ENCODE peak calls at places on chromosomes 2 and 18, in six cellular contexts. L, B, I, R, J and O are unnamed samples.

GRCh38 chr18:3233433-3234168 is 13.8 kb upstream of the MYOM1 start:
- DNase-seq in J (no peak), B (no peak), I (no peak), L (no peak), R (no peak), O (no peak)

GRCh38 chr2:30915485-30915884 is 108.2 kb upstream of the CAPN13 start:
- DNase-seq in L (no peak), J (no peak), R (no peak), B (peak), I (no peak), O (no peak)

GRCh38 chr2:200797242-200797770 is 14.4 kb upstream of the BZW1 start:
- DNase-seq in I (peak), B (no peak), L (no peak), J (no peak), R (peak), O (no peak)

GRCh38 chr2:120834206-120834605 is 98.5 kb downstream of the GLI2 start:
- DNase-seq in J (no peak), I (no peak), B (no peak), R (no peak), L (no peak), O (no peak)

GRCh38 chr2:158953926-158954763 is 14.3 kb upstream of the TANC1 start:
- DNase-seq in J (peak), I (peak), R (peak), B (no peak), L (no peak), O (peak)

GRCh38 chr2:62216616-62217015 is 20.7 kb downstream of the B3GNT2 start:
- DNase-seq in B (no peak), L (no peak), I (peak), J (no peak), R (peak), O (no peak)

GRCh38 chr2:10240161-10240681 is 62.5 kb upstream of the HPCAL1 start:
- DNase-seq in B (no peak), R (no peak), L (no peak), I (no peak), J (no peak), O (no peak)

GRCh38 chr2:67515021-67515420 is 117.9 kb downstream of the ETAA1 start:
- DNase-seq in B (no peak), J (no peak), L (no peak), I (no peak), R (no peak), O (no peak)

GRCh38 chr2:197159681-197160211 is 150.8 kb downstream of the ANKRD44 start:
- DNase-seq in I (no peak), R (peak), J (no peak), L (no peak), B (no peak), O (no peak)

GRCh38 chr2:25926913-25927312 is 48.6 kb upstream of the ASXL2 start:
- DNase-seq in J (no peak), B (no peak), R (no peak), I (no peak), L (no peak), O (no peak)

GRCh38 chr18:31046916-31047315 is 4.4 kb upstream of the DSC3 start:
- DNase-seq in J (no peak), R (no peak), L (no peak), B (no peak), I (no peak), O (no peak)

GRCh38 chr2:74768401-74768914 is 65.5 kb upstream of the HK2 start:
- DNase-seq in B (no peak), R (peak), J (no peak), L (no peak), I (no peak), O (no peak)

GRCh38 chr18:13136056-13136688 is 82.4 kb upstream of the LDLRAD4 start:
- DNase-seq in B (peak), L (no peak), R (peak), J (no peak), I (no peak), O (no peak)

GRCh38 chr2:188884051-188884450 is 90.1 kb upstream of the COL3A1 start:
- DNase-seq in B (no peak), I (no peak), L (no peak), J (no peak), R (peak), O (no peak)

GRCh38 chr2:121387591-121388325 is 102.8 kb upstream of the TFCP2L1 start:
- DNase-seq in B (no peak), R (no peak), J (no peak), I (no peak), L (no peak), O (no peak)

GRCh38 chr2:95053543-95053942 is 28.0 kb downstream of the MAL start:
- DNase-seq in R (no peak), B (no peak), J (no peak), I (no peak), L (no peak), O (no peak)

GRCh38 chr18:2223394-2223793 is 347.9 kb downstream of the METTL4 start:
- DNase-seq in R (peak), L (no peak), B (peak), J (no peak), I (no peak), O (no peak)

GRCh38 chr18:79903071-79903635 is 48.3 kb downstream of the SLC66A2 start:
- DNase-seq in L (no peak), R (no peak), J (no peak), I (no peak), B (no peak), O (no peak)

GRCh38 chr18:29430416-29430815 is 1253.5 kb upstream of the CDH2 start:
- DNase-seq in B (no peak), J (no peak), I (no peak), R (peak), L (no peak), O (no peak)

GRCh38 chr2:37786854-37787253 is 115.4 kb upstream of the CDC42EP3 start:
- DNase-seq in I (no peak), L (no peak), J (no peak), B (no peak), R (no peak), O (no peak)

GRCh38 chr18:54806526-54806925 is 21.8 kb upstream of the RAB27B start:
- DNase-seq in R (peak), L (no peak), B (no peak), I (no peak), J (no peak), O (no peak)

GRCh38 chr18:43680096-43680495 is 402.8 kb upstream of the SYT4 start:
- DNase-seq in J (no peak), I (no peak), B (no peak), L (no peak), R (no peak), O (no peak)

GRCh38 chr2:15797231-15797945 is 143.0 kb upstream of the MYCN start:
- DNase-seq in L (no peak), J (no peak), I (no peak), R (no peak), B (peak), O (no peak)

GRCh38 chr18:11002277-11002676 is 147.1 kb downstream of the PIEZO2 start:
- DNase-seq in B (no peak), J (no peak), L (no peak), R (no peak), I (no peak), O (no peak)

GRCh38 chr18:2898131-2898640 is 51.4 kb downstream of the EMILIN2 start:
- DNase-seq in R (no peak), B (no peak), L (no peak), I (no peak), J (no peak), O (no peak)

GRCh38 chr18:8978394-8978793 is 124.1 kb upstream of the NDUFV2 start:
- DNase-seq in J (peak), B (no peak), R (no peak), L (no peak), I (no peak), O (no peak)

GRCh38 chr18:8977166-8977565 is 125.3 kb upstream of the NDUFV2 start:
- DNase-seq in I (no peak), J (no peak), L (no peak), B (no peak), R (no peak), O (no peak)

GRCh38 chr18:8975624-8976023 is 126.9 kb upstream of the NDUFV2 start:
- DNase-seq in R (no peak), J (peak), I (no peak), L (no peak), B (no peak), O (no peak)

GRCh38 chr18:8977701-8978100 is 124.8 kb upstream of the NDUFV2 start:
- DNase-seq in R (no peak), B (no peak), I (no peak), J (no peak), L (no peak), O (no peak)

GRCh38 chr18:8976606-8977005 is 125.9 kb upstream of the NDUFV2 start:
- DNase-seq in R (no peak), J (no peak), L (no peak), B (no peak), I (no peak), O (no peak)
- H3K4me3 ChIP-seq in R (no peak), J (no peak), L (no peak), B (no peak), I (no peak), O (no peak)

GRCh38 chr2:233063269-233063975 is 3.3 kb downstream of the INPP5D start:
- DNase-seq in I (no peak), J (peak), L (peak), B (peak), R (no peak), O (peak)
- H3K4me3 ChIP-seq in I (no peak), J (peak), L (peak), B (no peak), R (no peak), O (no peak)

GRCh38 chr2:177258059-177258458 is 6.5 kb downstream of the NFE2L2 start:
- DNase-seq in B (no peak), R (no peak), L (no peak), J (no peak), I (no peak), O (no peak)
- H3K4me3 ChIP-seq in B (no peak), R (no peak), L (no peak), J (no peak), I (no peak), O (no peak)

GRCh38 chr2:186599186-186599778 is 9.4 kb downstream of the ITGAV start:
- DNase-seq in R (no peak), I (no peak), B (no peak), J (no peak), L (no peak), O (no peak)

GRCh38 chr2:186590538-186591441 is 934 bp downstream of the ITGAV start:
- DNase-seq in I (peak), R (peak), B (peak), J (peak), L (no peak), O (no peak)

GRCh38 chr2:186594001-186594722 is 4.3 kb downstream of the ITGAV start:
- DNase-seq in B (no peak), R (no peak), J (no peak), I (no peak), L (no peak), O (no peak)

GRCh38 chr2:186592137-186592875 is 2.5 kb downstream of the ITGAV start:
- DNase-seq in I (no peak), R (no peak), J (no peak), L (no peak), B (no peak), O (no peak)

GRCh38 chr2:186595219-186595618 is 5.4 kb downstream of the ITGAV start:
- DNase-seq in B (no peak), I (peak), L (no peak), J (no peak), R (peak), O (no peak)
- H3K4me3 ChIP-seq in B (peak), I (no peak), L (no peak), J (no peak), R (no peak), O (no peak)

DNA sequence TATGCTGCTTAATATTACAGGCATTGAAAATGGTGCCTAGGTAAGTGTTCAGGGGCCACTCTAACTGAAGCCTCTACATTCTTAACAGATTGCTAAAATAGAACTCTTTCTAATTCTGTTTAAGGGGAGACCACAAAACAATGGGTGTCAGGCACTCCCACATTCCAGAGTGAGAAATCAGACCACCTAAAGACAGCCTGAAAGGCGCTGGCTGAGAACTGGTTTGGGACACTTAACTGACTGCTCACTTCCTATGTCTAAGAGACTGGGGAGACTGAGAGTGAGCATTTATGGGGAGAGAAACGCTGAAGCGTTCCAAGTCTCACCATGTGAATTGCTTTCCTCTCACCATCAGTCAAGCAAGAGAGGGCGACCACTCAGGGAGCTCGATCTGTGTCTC is 108.8 kb upstream of the ITGB6 start:
- DNase-seq in B (no peak), I (no peak), L (no peak), R (peak), J (no peak), O (no peak)
- H3K4me3 ChIP-seq in B (no peak), I (no peak), L (no peak), R (no peak), J (no peak), O (no peak)

DNA sequence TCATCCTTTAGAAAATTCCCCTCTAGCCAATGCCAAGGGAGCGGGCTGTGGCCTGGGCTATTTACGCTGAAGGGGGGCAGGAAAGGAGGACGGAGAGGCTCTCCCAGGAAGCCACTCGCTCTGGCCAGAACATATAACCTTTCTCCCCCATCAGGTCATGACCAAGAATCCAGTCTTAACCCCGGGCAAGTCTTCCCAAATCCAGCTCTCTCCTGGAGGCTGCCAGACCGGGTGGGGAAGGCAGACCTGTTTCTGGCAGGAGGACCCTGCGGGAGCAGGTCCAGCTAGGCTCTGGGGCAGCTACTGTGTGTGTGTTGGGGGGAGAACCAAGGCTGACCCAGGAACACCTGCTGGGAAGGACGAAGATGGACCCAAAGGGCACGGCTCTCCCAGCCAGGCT is 13.4 kb upstream of the SEMA4C start:
- DNase-seq in B (no peak), L (no peak), J (no peak), I (no peak), R (no peak), O (no peak)
- H3K4me3 ChIP-seq in B (no peak), L (no peak), J (no peak), I (no peak), R (no peak), O (no peak)